ENCODE peak calls at places on chromosome 1, in ten cellular contexts. Y is hippocampal formation; H is A549; R is GM20000; T is CD8-positive, alpha-beta T cell; K is dermis blood vessel endothelial cell; C is posterior cingulate gyrus; L is activated CD4-positive, alpha-beta T cell treated with anti-CD3 and anti-CD28 coated beads, Interleukin-2, amount 10 ng/mL, durations not matched to agents 24 days and 14 days; I is KG1; Q is psoas muscle. N is an unnamed sample.

GRCh38 chr1:229553621-229554120 is 4.8 kb downstream of the ABCB10 start:
- DNase-seq in Y (no peak), H (no peak), R (no peak), T (no peak), K (no peak), C (no peak), L (no peak), I (no peak), Q (no peak), N (no peak)

GRCh38 chr1:114152211-114153050 is 1.2 kb downstream of the SYT6 start:
- DNase-seq in Y (no peak), H (peak), R (peak), T (no peak), K (peak), C (no peak), L (peak), I (no peak), Q (peak), N (no peak)

GRCh38 chr1:206544562-206545257 is 37.4 kb downstream of the RASSF5 start:
- DNase-seq in Y (no peak), H (peak), R (peak), T (peak), K (peak), C (peak), L (peak), I (peak), Q (peak), N (no peak)

GRCh38 chr1:98468111-98468717 is 193.3 kb upstream of the SNX7 start:
- DNase-seq in Y (peak), H (peak), R (peak), T (no peak), K (peak), C (no peak), L (peak), I (peak), Q (no peak), N (no peak)

GRCh38 chr1:156385534-156386031 is 16.6 kb downstream of the RHBG start:
- DNase-seq in Y (peak), H (peak), R (peak), T (peak), K (peak), C (peak), L (peak), I (peak), Q (peak), N (no peak)

GRCh38 chr1:240244968-240245628 is 153.4 kb downstream of the FMN2 start:
- DNase-seq in Y (no peak), H (no peak), R (no peak), T (no peak), K (no peak), C (no peak), L (no peak), I (no peak), Q (no peak), N (no peak)

GRCh38 chr1:211352985-211353515 is 26.4 kb downstream of the TRAF5 start:
- DNase-seq in Y (no peak), H (peak), R (peak), T (peak), K (peak), C (no peak), L (peak), I (no peak), Q (no peak), N (no peak)

GRCh38 chr1:179743679-179744400 is 749 bp downstream of the FAM163A start:
- DNase-seq in Y (no peak), H (no peak), R (peak), T (no peak), K (peak), C (peak), L (no peak), I (no peak), Q (no peak), N (no peak)

GRCh38 chr1:43382027-43382771 is 7.4 kb downstream of the MED8 start:
- DNase-seq in Y (peak), H (no peak), R (no peak), T (no peak), K (no peak), C (peak), L (no peak), I (no peak), Q (no peak), N (no peak)

GRCh38 chr1:90114521-90115141 is 119.7 kb downstream of the ZNF326 start:
- DNase-seq in Y (peak), H (peak), R (peak), T (no peak), K (peak), C (no peak), L (no peak), I (no peak), Q (no peak), N (peak)

GRCh38 chr1:156498447-156499193 is 2.0 kb downstream of the MEF2D start:
- DNase-seq in Y (no peak), H (peak), R (no peak), T (no peak), K (peak), C (peak), L (no peak), I (no peak), Q (peak), N (no peak)

GRCh38 chr1:171286032-171286705 is 27.8 kb upstream of the FMO4 start:
- DNase-seq in Y (no peak), H (no peak), R (peak), T (no peak), K (no peak), C (no peak), L (no peak), I (no peak), Q (no peak), N (no peak)

GRCh38 chr1:178119623-178120022 is 25.7 kb downstream of the RASAL2 start:
- DNase-seq in Y (no peak), H (no peak), R (no peak), T (no peak), K (peak), C (no peak), L (no peak), I (peak), Q (no peak), N (no peak)

GRCh38 chr1:211335507-211336157 is 9.0 kb downstream of the TRAF5 start:
- DNase-seq in Y (no peak), H (no peak), R (peak), T (no peak), K (no peak), C (no peak), L (peak), I (no peak), Q (no peak), N (no peak)

GRCh38 chr1:15328785-15329480 is 80.8 kb upstream of the EFHD2 start:
- DNase-seq in Y (peak), H (no peak), R (peak), T (no peak), K (peak), C (peak), L (no peak), I (no peak), Q (peak), N (peak)

GRCh38 chr1:94806451-94806861 is 13.7 kb upstream of the SLC44A3 start:
- DNase-seq in Y (peak), H (no peak), R (no peak), T (no peak), K (peak), C (no peak), L (no peak), I (no peak), Q (no peak), N (no peak)

GRCh38 chr1:17639703-17640340 is 100.3 kb downstream of the ARHGEF10L start:
- DNase-seq in Y (no peak), H (no peak), R (no peak), T (no peak), K (no peak), C (no peak), L (no peak), I (no peak), Q (no peak), N (no peak)

GRCh38 chr1:86773331-86774288 is 69.2 kb downstream of the SH3GLB1 start:
- DNase-seq in Y (no peak), H (no peak), R (no peak), T (no peak), K (peak), C (no peak), L (no peak), I (no peak), Q (no peak), N (no peak)

GRCh38 chr1:174258148-174258550 is 98.8 kb downstream of the RABGAP1L start:
- DNase-seq in Y (peak), H (peak), R (peak), T (peak), K (peak), C (no peak), L (peak), I (peak), Q (no peak), N (no peak)

GRCh38 chr1:241714321-241715218 is 62.5 kb downstream of the WDR64 start:
- DNase-seq in Y (peak), H (no peak), R (no peak), T (no peak), K (no peak), C (no peak), L (no peak), I (no peak), Q (no peak), N (no peak)

GRCh38 chr1:204178487-204179281 is 12.5 kb upstream of the REN start:
- DNase-seq in Y (no peak), H (no peak), R (no peak), T (no peak), K (no peak), C (no peak), L (no peak), I (no peak), Q (no peak), N (no peak)

GRCh38 chr1:2300851-2301606 is 72.9 kb downstream of the SKI start:
- DNase-seq in Y (no peak), H (no peak), R (peak), T (peak), K (peak), C (no peak), L (peak), I (peak), Q (peak), N (no peak)

GRCh38 chr1:67722292-67722944 is 37.4 kb downstream of the GADD45A start:
- DNase-seq in Y (no peak), H (no peak), R (no peak), T (no peak), K (no peak), C (no peak), L (no peak), I (no peak), Q (no peak), N (no peak)

GRCh38 chr1:151711940-151712339 is 4.7 kb downstream of the CELF3 start:
- DNase-seq in Y (no peak), H (no peak), R (no peak), T (no peak), K (no peak), C (no peak), L (no peak), I (no peak), Q (no peak), N (no peak)

GRCh38 chr1:8082945-8083344 is 56.8 kb upstream of the ERRFI1 start:
- DNase-seq in Y (no peak), H (no peak), R (no peak), T (no peak), K (no peak), C (no peak), L (no peak), I (no peak), Q (no peak), N (no peak)

GRCh38 chr1:4972761-4973320 is 318.4 kb downstream of the AJAP1 start:
- DNase-seq in Y (no peak), H (no peak), R (no peak), T (no peak), K (no peak), C (no peak), L (no peak), I (no peak), Q (no peak), N (no peak)

GRCh38 chr1:165168466-165168865 is 188.0 kb downstream of the LMX1A start:
- DNase-seq in Y (no peak), H (no peak), R (no peak), T (no peak), K (no peak), C (no peak), L (no peak), I (no peak), Q (no peak), N (no peak)

GRCh38 chr1:15148475-15148874 is 5.1 kb upstream of the TMEM51 start:
- DNase-seq in Y (no peak), H (no peak), R (no peak), T (no peak), K (no peak), C (no peak), L (no peak), I (no peak), Q (no peak), N (no peak)

GRCh38 chr1:161044535-161044907 is 1.3 kb downstream of the USF1 start:
- DNase-seq in Y (no peak), H (no peak), R (no peak), T (no peak), K (peak), C (no peak), L (no peak), I (no peak), Q (no peak), N (no peak)

GRCh38 chr1:1621682-1622577 is 6.6 kb downstream of the MIB2 start:
- DNase-seq in Y (no peak), H (no peak), R (no peak), T (no peak), K (no peak), C (no peak), L (no peak), I (no peak), Q (peak), N (no peak)

N was measured in cerebellar nuclear complex.